ENCODE peak calls at places on chromosomes 7 and 10, in four cellular contexts. C is astrocyte; V is CD4-positive, alpha-beta T cell; A is heart right ventricle. W is an unnamed sample. For H3K27me3, the result is how much of the 10 kb centered on the place peaks cover.

GRCh38 chr7:35624299-35625186 is 70.4 kb downstream of the HERPUD2 start:
- DNase-seq in V (peak), A (peak), C (no peak), W (no peak)

GRCh38 chr7:134602921-134603394 is 43.7 kb upstream of the BPGM start:
- DNase-seq in A (no peak), C (peak), V (no peak), W (no peak)

GRCh38 chr7:4880218-4880617 is 3.3 kb downstream of the RADIL start:
- DNase-seq in V (no peak), A (no peak), C (no peak), W (peak)

GRCh38 chr7:100156331-100157068 is 2.0 kb downstream of the TRAPPC14 start:
- DNase-seq in V (no peak), A (no peak), C (no peak), W (no peak)

GRCh38 chr7:22269963-22270362 is 87.0 kb downstream of the RAPGEF5 start:
- DNase-seq in V (no peak), C (no peak), A (no peak), W (no peak)

GRCh38 chr7:97174308-97174707 is 56.8 kb downstream of the SDHAF3 start:
- DNase-seq in A (no peak), C (no peak), V (no peak), W (no peak)

GRCh38 chr10:560314-560992 is 129.0 kb downstream of the DIP2C start:
- DNase-seq in A (no peak), V (no peak), C (no peak), W (no peak)

GRCh38 chr10:86932674-86933073 is 24.7 kb downstream of the MMRN2 start:
- DNase-seq in V (no peak), C (no peak), A (no peak), W (no peak)

GRCh38 chr7:23018747-23019146 is 4.8 kb upstream of the HYCC1 start:
- DNase-seq in C (no peak), V (no peak), A (no peak), W (no peak)

GRCh38 chr7:15167912-15168311 is 265.4 kb upstream of the DGKB start:
- DNase-seq in A (no peak), V (no peak), C (no peak), W (no peak)

GRCh38 chr10:124547651-124548168 is 86.1 kb downstream of the LHPP start:
- DNase-seq in C (no peak), V (no peak), A (no peak), W (no peak)

GRCh38 chr10:88386878-88387773 is 196.0 kb downstream of the RNLS start:
- DNase-seq in C (peak), V (no peak), A (peak), W (no peak)

GRCh38 chr10:88382699-88383098 is 200.4 kb downstream of the RNLS start:
- DNase-seq in C (no peak), V (no peak), A (no peak), W (no peak)

GRCh38 chr10:88386204-88386877 is 196.8 kb downstream of the RNLS start:
- DNase-seq in C (no peak), A (no peak), V (no peak), W (no peak)

GRCh38 chr10:88389456-88389855 is 193.7 kb downstream of the RNLS start:
- DNase-seq in V (no peak), A (peak), C (no peak), W (no peak)

GRCh38 chr10:88385601-88386203 is 197.4 kb downstream of the RNLS start:
- DNase-seq in A (no peak), V (peak), C (no peak), W (peak)
- TF ChIP-seq CTCF in A (no peak), V (no peak), C (no peak), W (no peak)

GRCh38 chr7:92295391-92295790 is 49.6 kb downstream of the ANKIB1 start:
- DNase-seq in A (peak), V (no peak), C (no peak), W (no peak)
- H3K27me3 ChIP-seq in A (under half), V (under half), C (under half), W (under half)

GRCh38 chr7:47945261-47946015 is 2.8 kb downstream of the PKD1L1 start:
- DNase-seq in C (no peak), A (peak), V (peak), W (no peak)
- TF ChIP-seq CTCF in C (peak), A (peak), V (peak), W (peak)

DNA sequence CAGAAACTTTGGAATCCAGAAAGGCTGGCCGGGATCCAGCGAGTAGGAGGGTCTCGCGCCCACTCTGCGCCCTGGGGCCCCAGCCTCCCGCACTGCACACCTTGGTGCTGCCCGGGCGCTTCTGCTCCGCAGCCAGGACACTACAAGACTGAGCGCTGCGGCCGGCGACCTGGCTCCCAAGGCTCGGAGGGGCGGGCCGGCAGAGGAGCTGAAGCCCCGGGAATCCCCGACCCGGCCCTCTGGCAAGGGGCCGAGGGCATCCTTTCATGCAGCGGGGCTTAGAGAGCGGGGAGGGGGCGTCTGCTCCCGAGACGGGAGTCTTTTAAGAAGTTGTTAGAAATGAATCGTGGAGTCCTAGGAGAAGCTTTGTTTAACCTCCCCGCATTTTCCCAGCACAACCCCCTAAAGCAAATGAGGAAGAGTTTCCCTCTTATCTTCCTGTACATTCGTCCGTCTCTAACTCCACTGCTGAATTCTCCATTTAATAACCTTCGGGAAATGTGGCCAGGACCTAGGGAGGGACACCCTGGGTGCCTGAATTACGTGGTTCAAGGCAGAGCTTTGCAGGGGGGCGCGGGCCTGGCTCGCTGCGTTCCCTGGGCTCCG is 1.1 kb downstream of the VWC2 start:
- DNase-seq in A (peak), C (no peak), V (no peak), W (no peak)
- H3K27me3 ChIP-seq in A (under half), C (under half), V (under half), W (half or more)

GRCh38 chr10:63003816-63004453 is 129.2 kb upstream of the NRBF2 start:
- DNase-seq in C (no peak), A (no peak), V (no peak), W (no peak)
- TF ChIP-seq CTCF in C (peak), A (peak), V (peak), W (peak)

GRCh38 chr10:1744524-1744923 is 7.2 kb upstream of the ADARB2 start:
- DNase-seq in A (no peak), V (no peak), C (no peak), W (no peak)

GRCh38 chr10:1738950-1739349 is 1.6 kb upstream of the ADARB2 start:
- DNase-seq in A (no peak), V (no peak), C (no peak), W (no peak)

GRCh38 chr10:1739751-1740150 is 2.4 kb upstream of the ADARB2 start:
- DNase-seq in C (no peak), V (no peak), A (no peak), W (no peak)

GRCh38 chr10:1737222-1738061 is at the start of gene ADARB2:
- DNase-seq in V (no peak), C (no peak), A (peak), W (no peak)

GRCh38 chr10:1741450-1741849 is 4.1 kb upstream of the ADARB2 start:
- DNase-seq in C (no peak), V (no peak), A (no peak), W (no peak)
- H3K27me3 ChIP-seq in C (under half), V (half or more), A (half or more), W (half or more)

W was measured in RWPE2.